ENCODE peak calls at places on chromosomes 16 and 17, in six cellular contexts. F, W, N, C, O and L are unnamed samples.

GRCh38 chr16:50265260-50265659 is 1.1 kb upstream of the ADCY7 start:
- DNase-seq in F (no peak), W (peak; percentile 64), N (no peak), C (peak; percentile 82), O (no peak), L (no peak)

GRCh38 chr16:53822936-53823529 is 119.1 kb downstream of the FTO start:
- DNase-seq in F (no peak), W (no peak), N (no peak), C (no peak), O (no peak), L (no peak)

GRCh38 chr16:3171181-3171854 is 16.7 kb upstream of the OR1F1 start:
- DNase-seq in F (no peak), W (peak; percentile 52), N (no peak), C (no peak), O (no peak), L (no peak)

GRCh38 chr16:52742052-52742451 is 195.1 kb upstream of the TOX3 start:
- DNase-seq in F (no peak), W (no peak), N (no peak), C (no peak), O (no peak), L (no peak)

GRCh38 chr16:81602377-81602776 is 157.8 kb downstream of the CMIP start:
- DNase-seq in F (no peak), W (no peak), N (no peak), C (no peak), O (no peak), L (no peak)

GRCh38 chr17:4856271-4856936 is 23.3 kb downstream of the MINK1 start:
- DNase-seq in F (no peak), W (no peak), N (no peak), C (no peak), O (no peak), L (no peak)

GRCh38 chr17:57899822-57900221 is 50.0 kb upstream of the MRPS23 start:
- DNase-seq in F (no peak), W (no peak), N (no peak), C (no peak), O (peak; percentile 54), L (no peak)

GRCh38 chr17:15414502-15415348 is 52.7 kb downstream of the CDRT4 start:
- DNase-seq in F (no peak), W (peak; percentile 91), N (no peak), C (peak; percentile 61), O (no peak), L (no peak)

GRCh38 chr17:29618272-29619065 is 4.2 kb downstream of the CORO6 start:
- DNase-seq in F (no peak), W (peak; percentile 63), N (no peak), C (no peak), O (no peak), L (no peak)

GRCh38 chr17:50076591-50077235 is 18.4 kb upstream of the PDK2 start:
- DNase-seq in F (no peak), W (no peak), N (no peak), C (peak; percentile 78), O (no peak), L (no peak)

GRCh38 chr16:19089410-19089955 is 22.1 kb downstream of the COQ7 start:
- DNase-seq in F (no peak), W (no peak), N (no peak), C (no peak), O (no peak), L (no peak)

GRCh38 chr16:55868980-55869379 is 6.2 kb downstream of the CES5A start:
- DNase-seq in F (no peak), W (no peak), N (no peak), C (no peak), O (no peak), L (no peak)

GRCh38 chr16:4371481-4372314 is at the start of gene VASN:
- DNase-seq in F (peak; percentile 66), W (peak; percentile 92), N (peak; percentile 47), C (no peak), O (peak; percentile 82), L (no peak)

GRCh38 chr16:23024044-23024443 is 125.2 kb downstream of the USP31 start:
- DNase-seq in F (no peak), W (no peak), N (no peak), C (no peak), O (no peak), L (no peak)

GRCh38 chr17:19533718-19534561 is at the start of gene SLC47A1:
- DNase-seq in F (no peak), W (no peak), N (no peak), C (no peak), O (no peak), L (no peak)

GRCh38 chr17:7589891-7590611 is at the start of gene SOX15:
- DNase-seq in F (no peak), W (no peak), N (no peak), C (no peak), O (no peak), L (no peak)

GRCh38 chr16:88701541-88702363 is 4.5 kb downstream of the RNF166 start:
- DNase-seq in F (no peak), W (no peak), N (no peak), C (no peak), O (no peak), L (no peak)

GRCh38 chr17:49566668-49567071 is 9.0 kb upstream of the NXPH3 start:
- DNase-seq in F (no peak), W (peak; percentile 81), N (no peak), C (no peak), O (no peak), L (no peak)

GRCh38 chr16:66057056-66057455 is 309.4 kb upstream of the CDH5 start:
- DNase-seq in F (no peak), W (no peak), N (no peak), C (no peak), O (peak; percentile 51), L (no peak)

GRCh38 chr16:85731179-85731578 is 19.7 kb downstream of the C16orf74 start:
- DNase-seq in F (no peak), W (no peak), N (no peak), C (no peak), O (no peak), L (no peak)

GRCh38 chr16:27226476-27226875 is 23.1 kb downstream of the KDM8 start:
- DNase-seq in F (no peak), W (no peak), N (no peak), C (no peak), O (no peak), L (no peak)